ENCODE peak calls at places on chromosomes 13 and 19, in ten cellular contexts. L, W, G, V, S, R, D, T, Z and H are unnamed samples.

GRCh38 chr19:343941-344624 is 513 bp downstream of the MIER2 start:
- DNase-seq in T (peak; percentile 35), G (peak; percentile 37), S (no peak), W (no peak), Z (peak; percentile 50), V (no peak), R (no peak), L (no peak), D (peak; percentile 27), H (peak; percentile 9)

GRCh38 chr13:30520571-30520970 is 54.8 kb upstream of the HMGB1 start:
- DNase-seq in G (no peak), R (no peak), Z (no peak), V (no peak), T (no peak), L (no peak), S (no peak), D (peak; percentile 57), W (peak; percentile 17), H (peak; percentile 23)

GRCh38 chr13:32414580-32414979 is 13.3 kb downstream of the N4BP2L1 start:
- DNase-seq in W (no peak), T (no peak), L (no peak), S (no peak), G (no peak), D (no peak), R (no peak), V (no peak), Z (no peak), H (no peak)

GRCh38 chr13:113930711-113931637 is 42.9 kb downstream of the C13orf46 start:
- DNase-seq in D (no peak), W (peak; percentile 66), R (no peak), S (no peak), V (no peak), Z (peak; percentile 2), T (peak; percentile 67), L (no peak), G (no peak), H (no peak)

GRCh38 chr13:29453657-29454056 is 141.8 kb downstream of the SLC7A1 start:
- DNase-seq in W (no peak), S (no peak), G (no peak), R (no peak), Z (no peak), V (no peak), D (no peak), L (no peak), T (no peak), H (no peak)

GRCh38 chr19:41325947-41326706 is 16.2 kb downstream of the CCDC97 start:
- DNase-seq in T (peak; percentile 48), S (no peak), G (peak; percentile 78), Z (no peak), W (peak; percentile 68), L (no peak), V (peak; percentile 49), D (peak; percentile 52), R (peak; percentile 50), H (no peak)

GRCh38 chr19:38036707-38037106 is 129.7 kb downstream of the SIPA1L3 start:
- DNase-seq in L (no peak), S (no peak), Z (no peak), T (no peak), W (no peak), R (no peak), V (no peak), D (no peak), G (peak; percentile 69), H (no peak)

GRCh38 chr13:46492946-46493345 is 60.0 kb upstream of the LRCH1 start:
- DNase-seq in S (no peak), G (peak; percentile 63), V (no peak), L (no peak), Z (no peak), R (no peak), D (peak; percentile 51), W (peak; percentile 35), T (peak; percentile 8), H (no peak)

GRCh38 chr19:871446-872265 is 12.2 kb downstream of the CFD start:
- DNase-seq in S (no peak), G (no peak), R (no peak), W (peak; percentile 25), L (peak; percentile 26), T (no peak), D (no peak), Z (peak; percentile 62), V (no peak), H (no peak)